ENCODE peak calls at places on chromosomes 13 and 19, in seven cellular contexts. Y is GM12878, Z is K562, E is SK-N-SH, Q is H1, G is HepG2, P is HCT116. F is an unnamed sample.

GRCh38 chr19:45638930-45639729 is at the start of gene EML2:
- DNase-seq in Y (no peak), Z (peak), E (peak), Q (peak), G (peak), P (no peak), F (peak)

GRCh38 chr19:41688098-41688497 is at the start of gene CEACAM7:
- DNase-seq in Y (no peak), Z (no peak), E (no peak), Q (no peak), G (no peak), P (no peak), F (no peak)

GRCh38 chr19:10286803-10287737 is at the start of gene ICAM4:
- DNase-seq in Y (no peak), Z (peak), E (peak), Q (peak), G (peak), P (no peak), F (no peak)

GRCh38 chr19:17073869-17074627 is 1.2 kb downstream of the HAUS8 start:
- DNase-seq in Y (no peak), Z (peak), E (no peak), Q (no peak), G (no peak), P (no peak), F (peak)

GRCh38 chr19:42313096-42313839 is at the start of gene TMEM145:
- DNase-seq in Y (no peak), Z (peak), E (peak), Q (peak), G (no peak), P (no peak), F (peak)

GRCh38 chr19:44841255-44841654 is 4.8 kb upstream of the NECTIN2 start:
- DNase-seq in Y (no peak), Z (no peak), E (no peak), Q (no peak), G (no peak), P (no peak), F (no peak)

GRCh38 chr13:21435710-21436151 is 23.4 kb downstream of the ZDHHC20 start:
- DNase-seq in Y (peak), Z (peak), E (no peak), Q (no peak), G (peak), P (peak), F (no peak)

GRCh38 chr13:85541476-85541875 is 257.7 kb downstream of the SLITRK6 start:
- DNase-seq in Y (no peak), Z (no peak), E (no peak), Q (no peak), G (no peak), P (no peak), F (no peak)

GRCh38 chr13:113622791-113623490 is 35.1 kb downstream of the ATP4B start:
- DNase-seq in Y (no peak), Z (no peak), E (no peak), Q (no peak), G (no peak), P (no peak), F (no peak)

GRCh38 chr19:53583181-53583580 is 45.2 kb downstream of the ZNF331 start:
- DNase-seq in Y (no peak), Z (no peak), E (no peak), Q (no peak), G (no peak), P (no peak), F (no peak)

GRCh38 chr19:53579518-53579917 is 41.6 kb downstream of the ZNF331 start:
- DNase-seq in Y (no peak), Z (no peak), E (no peak), Q (no peak), G (no peak), P (no peak), F (no peak)

GRCh38 chr19:53580871-53581835 is 43.2 kb downstream of the ZNF331 start:
- DNase-seq in Y (no peak), Z (no peak), E (no peak), Q (peak), G (no peak), P (no peak), F (no peak)

GRCh38 chr19:53577968-53578367 is 40.0 kb downstream of the ZNF331 start:
- DNase-seq in Y (no peak), Z (no peak), E (no peak), Q (no peak), G (no peak), P (no peak), F (no peak)

DNA sequence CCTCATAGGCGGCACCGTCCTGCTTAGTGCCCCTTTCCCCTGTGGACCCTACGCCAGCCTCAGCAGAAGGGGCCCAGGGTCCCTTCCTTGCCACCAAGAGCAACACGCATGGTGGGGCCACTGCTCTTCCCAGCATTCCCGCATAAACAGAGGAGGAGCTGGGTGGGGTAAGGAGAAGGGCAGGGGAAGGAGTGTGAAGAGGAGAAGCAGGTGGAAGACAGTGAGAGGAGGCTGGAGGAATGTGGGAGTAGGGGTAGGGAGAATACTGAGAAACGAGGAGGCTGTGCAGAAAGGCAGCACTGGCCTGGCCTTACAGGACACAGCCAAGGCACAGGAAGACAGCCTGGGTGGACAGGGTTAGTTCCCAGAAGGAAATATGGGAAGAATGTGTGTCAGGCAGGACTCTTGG is 43.9 kb downstream of the ZNF331 start:
- DNase-seq in Y (no peak), Z (no peak), E (no peak), Q (peak), G (no peak), P (no peak), F (no peak)
- TF ChIP-seq JUND in Y (no peak), Z (no peak), E (no peak), Q (no peak), G (no peak), P (no peak), F (no peak)

DNA sequence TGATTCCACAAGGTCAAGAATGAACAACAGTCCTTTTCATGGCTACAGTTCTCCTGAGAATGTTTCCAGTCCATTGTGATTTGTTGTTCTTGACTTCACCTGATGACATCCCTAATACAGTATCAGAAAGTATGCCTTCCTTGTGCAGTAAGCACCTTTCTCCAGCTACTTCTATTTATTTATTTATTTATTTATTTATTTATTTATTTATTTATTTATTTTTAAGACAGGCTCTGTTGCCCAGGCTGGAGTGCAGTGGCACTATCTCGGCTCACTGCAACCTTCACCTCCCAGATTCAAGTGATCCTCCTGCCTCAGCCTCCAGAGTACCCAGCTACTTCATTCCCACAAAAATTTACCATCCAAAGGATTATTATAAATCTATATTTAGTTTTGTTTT is 6.6 kb upstream of the ZNF841 start:
- DNase-seq in Y (no peak), Z (no peak), E (no peak), Q (no peak), G (no peak), P (no peak), F (no peak)
- TF ChIP-seq JUND in Y (no peak), Z (no peak), E (no peak), Q (no peak), G (no peak), P (no peak), F (no peak)

GRCh38 chr19:19140476-19140875 is 2.2 kb upstream of the TMEM161A start:
- DNase-seq in Y (no peak), Z (no peak), E (no peak), Q (no peak), G (no peak), P (no peak), F (no peak)
- TF ChIP-seq JUND in Y (no peak), Z (no peak), E (no peak), Q (no peak), G (no peak), P (no peak), F (no peak)

GRCh38 chr13:38045278-38046048 is 175.9 kb upstream of the TRPC4 start:
- DNase-seq in Y (no peak), Z (peak), E (peak), Q (no peak), G (peak), P (no peak), F (no peak)

GRCh38 chr13:38044067-38044466 is 174.5 kb upstream of the TRPC4 start:
- DNase-seq in Y (no peak), Z (no peak), E (no peak), Q (no peak), G (no peak), P (no peak), F (no peak)

GRCh38 chr13:38046049-38046376 is 176.4 kb upstream of the TRPC4 start:
- DNase-seq in Y (no peak), Z (no peak), E (no peak), Q (no peak), G (no peak), P (no peak), F (no peak)

DNA sequence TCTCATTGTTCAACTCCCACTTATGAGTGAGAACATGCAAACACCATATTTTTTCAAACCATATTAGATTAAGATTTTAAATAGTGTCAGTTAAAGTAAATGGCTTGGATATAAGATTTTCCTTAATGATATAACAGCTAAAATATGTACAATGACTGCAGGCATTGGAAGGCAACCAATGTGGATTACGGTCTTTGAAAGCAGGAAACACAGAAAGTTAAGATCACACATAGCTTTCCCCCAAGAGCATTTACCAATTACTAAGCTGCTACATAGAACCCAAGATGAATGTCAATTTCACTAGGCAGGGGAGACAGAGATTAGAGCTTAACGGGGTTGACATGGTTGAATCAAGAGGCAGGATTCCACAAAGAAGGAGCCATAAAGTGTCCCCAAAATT is 173.2 kb upstream of the TRPC4 start:
- DNase-seq in Y (no peak), Z (no peak), E (no peak), Q (no peak), G (no peak), P (no peak), F (no peak)
- TF ChIP-seq JUND in Y (no peak), Z (no peak), E (no peak), Q (no peak), G (no peak), P (no peak), F (no peak)

GRCh38 chr13:46593403-46593802 is 40.4 kb downstream of the LRCH1 start:
- DNase-seq in Y (no peak), Z (no peak), E (no peak), Q (no peak), G (no peak), P (no peak), F (no peak)

GRCh38 chr13:46595918-46596315 is 42.9 kb downstream of the LRCH1 start:
- DNase-seq in Y (no peak), Z (no peak), E (no peak), Q (no peak), G (no peak), P (no peak), F (no peak)

GRCh38 chr13:46596501-46596900 is 43.5 kb downstream of the LRCH1 start:
- DNase-seq in Y (no peak), Z (no peak), E (no peak), Q (no peak), G (no peak), P (no peak), F (no peak)

GRCh38 chr13:46592410-46592809 is 39.4 kb downstream of the LRCH1 start:
- DNase-seq in Y (no peak), Z (no peak), E (no peak), Q (no peak), G (no peak), P (no peak), F (no peak)

GRCh38 chr13:46595136-46595917 is 42.4 kb downstream of the LRCH1 start:
- DNase-seq in Y (no peak), Z (no peak), E (no peak), Q (no peak), G (no peak), P (no peak), F (peak)
- TF ChIP-seq JUND in Y (no peak), Z (no peak), E (no peak), Q (no peak), G (no peak), P (no peak), F (no peak)

F was measured in T47D.